ENCODE peak calls at places on chromosomes 7 and 10, in eight cellular contexts. H is heart left ventricle, V is upper lobe of right lung, P is heart right ventricle, O is colonic mucosa, D is tibial nerve, G is AG04450, I is left lung. W is an unnamed sample.

GRCh38 chr10:43209651-43210141 is 57.2 kb downstream of the RASGEF1A start:
- DNase-seq in D (no peak), H (peak; percentile 51), V (peak; percentile 48), P (no peak), I (peak; percentile 34), G (no peak), O (no peak), W (no peak)

GRCh38 chr7:748446-748845 is 21.4 kb upstream of the PRKAR1B start:
- DNase-seq in H (peak; percentile 58), V (peak; percentile 60), P (no peak), G (no peak), D (no peak), O (no peak), I (peak; percentile 67), W (no peak)

GRCh38 chr7:107075863-107076574 is 31.5 kb downstream of the PRKAR2B start:
- DNase-seq in P (no peak), V (no peak), G (no peak), D (no peak), I (no peak), H (no peak), O (no peak), W (no peak)

GRCh38 chr7:46752881-46753366 is 829.0 kb downstream of the TNS3 start:
- DNase-seq in H (no peak), G (no peak), P (no peak), O (no peak), I (no peak), D (no peak), V (no peak), W (no peak)

GRCh38 chr7:42522227-42522991 is 285.4 kb upstream of the GLI3 start:
- DNase-seq in D (peak; percentile 6), V (no peak), H (no peak), O (peak; percentile 24), I (no peak), G (no peak), P (no peak), W (no peak)

GRCh38 chr7:84841809-84842208 is 345.0 kb downstream of the SEMA3D start:
- DNase-seq in V (no peak), P (no peak), H (no peak), I (no peak), D (no peak), O (no peak), G (peak; percentile 11), W (no peak)

GRCh38 chr7:133859871-133860427 is 267.2 kb upstream of the LRGUK start:
- DNase-seq in O (no peak), P (no peak), G (no peak), I (no peak), V (no peak), D (no peak), H (no peak), W (no peak)

GRCh38 chr7:11835260-11835659 is 3.3 kb upstream of the THSD7A start:
- DNase-seq in O (no peak), D (no peak), P (no peak), H (no peak), I (no peak), V (no peak), G (no peak), W (no peak)

GRCh38 chr10:114048472-114048871 is 4.8 kb downstream of the ADRB1 start:
- DNase-seq in G (no peak), D (no peak), V (no peak), I (no peak), O (no peak), P (no peak), H (no peak), W (no peak)
- H3K4me3 ChIP-seq in G (no peak overlapping the region), D (no peak overlapping the region), V (peak overlapping the region; percentile 55), I (peak overlapping the region; percentile 51), O (no peak overlapping the region), P (peak overlapping the region; percentile 59), H (peak overlapping the region; percentile 80), W (no peak overlapping the region)

GRCh38 chr10:100009283-100009792 is 409 bp downstream of the DNMBP start:
- DNase-seq in I (no peak), H (peak; percentile 62), G (no peak), D (peak; percentile 46), V (peak; percentile 65), O (peak; percentile 70), P (peak; percentile 60), W (peak; percentile 74)
- TF ChIP-seq CTCF in I (no peak), H (peak; percentile 51), G (peak; percentile 51), D (no peak), V (peak; percentile 40), O (peak; percentile 18), P (no peak), W (no peak)

DNA sequence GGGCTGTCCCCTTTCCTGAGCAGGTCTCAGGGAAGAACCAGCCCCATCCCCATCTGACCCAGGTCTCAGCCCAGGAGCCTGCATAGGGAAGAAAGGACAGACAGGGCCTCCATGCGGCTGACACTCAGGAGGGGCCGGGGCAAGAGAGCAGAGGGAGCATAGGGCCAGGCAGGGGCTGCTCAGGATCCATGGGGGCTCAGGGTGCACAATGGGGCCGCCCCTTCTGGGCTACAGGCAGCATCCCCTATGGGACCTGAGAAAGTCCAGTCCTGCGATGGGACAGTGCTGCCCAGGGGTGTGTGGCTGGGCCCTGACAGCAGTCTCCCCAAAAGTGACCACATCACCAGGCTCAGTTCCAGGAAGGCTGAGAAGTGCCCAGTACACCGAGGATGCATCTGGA is 32.7 kb upstream of the ZNF735 start:
- DNase-seq in D (no peak), G (no peak), I (no peak), P (no peak), V (no peak), H (peak; percentile 37), O (no peak), W (no peak)
- H3K9me3 ChIP-seq in D (peaks cover 12% of the 10 kb centered on the region), G (peaks cover 26% of the 10 kb centered on the region), I (peaks cover 63% of the 10 kb centered on the region), P (no peaks in the 10 kb centered on the region), V (no peaks in the 10 kb centered on the region), H (no peaks in the 10 kb centered on the region), O (no peaks in the 10 kb centered on the region), W (no peaks in the 10 kb centered on the region)

DNA sequence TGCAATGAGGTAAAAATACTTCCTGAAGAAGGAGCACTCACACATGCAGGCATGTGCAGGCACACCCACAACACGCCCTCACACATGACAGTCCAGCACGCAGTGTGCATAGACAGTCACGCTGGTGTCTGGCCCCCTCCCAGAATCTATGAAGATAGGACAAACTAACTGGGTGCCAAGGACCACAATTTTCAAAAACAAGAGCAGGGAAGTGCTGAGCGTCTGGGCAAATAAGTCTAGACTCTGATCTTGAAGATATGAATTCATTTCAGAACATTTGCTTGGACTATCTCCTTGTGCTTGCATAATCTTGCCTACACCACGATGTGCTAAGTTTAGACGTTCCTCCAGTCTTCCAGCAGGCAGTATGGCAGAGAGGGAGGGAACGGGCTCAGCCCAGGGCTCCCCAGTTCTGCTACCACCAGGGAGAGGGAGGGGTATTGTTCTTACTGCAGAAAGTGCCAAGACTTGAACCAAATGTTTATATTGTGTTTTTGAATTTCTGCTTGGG is 276.5 kb upstream of the KLF6 start:
- DNase-seq in H (peak; percentile 66), V (no peak), I (no peak), D (peak; percentile 62), O (peak; percentile 80), P (no peak), G (no peak), W (peak; percentile 77)
- H3K4me3 ChIP-seq in H (no peak overlapping the region), V (no peak overlapping the region), I (no peak overlapping the region), D (no peak overlapping the region), O (no peak overlapping the region), P (no peak overlapping the region), G (no peak overlapping the region), W (no peak overlapping the region)

DNA sequence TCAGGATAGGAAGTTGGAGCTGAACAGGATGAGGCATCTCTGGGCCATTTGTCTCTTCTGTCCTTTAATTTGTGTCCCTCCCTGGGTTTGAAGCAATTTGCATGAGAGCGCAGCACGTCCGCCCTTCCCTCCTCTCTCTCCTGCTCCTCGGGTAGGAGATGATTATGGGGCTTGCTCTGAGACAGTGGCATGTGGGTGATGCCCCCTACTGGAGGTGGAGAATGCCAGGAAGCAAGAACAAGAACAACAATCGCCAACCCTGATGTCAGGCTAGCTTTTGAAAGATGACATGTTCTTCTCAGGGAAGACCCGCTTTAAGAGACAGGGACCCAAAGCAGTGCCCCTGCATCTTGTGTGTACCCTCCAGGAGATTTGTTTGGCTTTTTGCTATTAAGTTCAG is 63.9 kb upstream of the LOXL4 start:
- DNase-seq in P (no peak), O (no peak), V (no peak), I (no peak), H (no peak), G (no peak), D (no peak), W (no peak)
- TF ChIP-seq CTCF in P (no peak), O (no peak), V (peak; percentile 32), I (peak; percentile 43), H (peak; percentile 28), G (peak; percentile 29), D (no peak), W (no peak)

GRCh38 chr7:157824011-157824818 is 487.4 kb downstream of the DNAJB6 start:
- DNase-seq in V (peak; percentile 51), H (no peak), O (no peak), P (no peak), D (no peak), I (peak; percentile 36), G (no peak), W (no peak)
- H3K9me3 ChIP-seq in V (no peaks in the 10 kb centered on the region), H (no peaks in the 10 kb centered on the region), O (no peaks in the 10 kb centered on the region), P (no peaks in the 10 kb centered on the region), D (peaks cover 15% of the 10 kb centered on the region), I (no peaks in the 10 kb centered on the region), G (peaks cover 72% of the 10 kb centered on the region), W (no peaks in the 10 kb centered on the region)

GRCh38 chr10:21030096-21030495 is 133.0 kb upstream of the NEBL start:
- DNase-seq in O (no peak), H (no peak), D (no peak), V (peak; percentile 66), G (no peak), I (no peak), P (no peak), W (no peak)
- H3K4me3 ChIP-seq in O (no peak overlapping the region), H (no peak overlapping the region), D (no peak overlapping the region), V (no peak overlapping the region), G (no peak overlapping the region), I (no peak overlapping the region), P (no peak overlapping the region), W (no peak overlapping the region)

GRCh38 chr10:55220975-55221374 is 419.9 kb upstream of the PCDH15 start:
- DNase-seq in P (no peak), G (no peak), I (no peak), H (no peak), O (no peak), D (no peak), V (no peak), W (no peak)

GRCh38 chr10:55224007-55224781 is 423.2 kb upstream of the PCDH15 start:
- DNase-seq in G (no peak), H (no peak), V (no peak), I (no peak), P (no peak), D (no peak), O (no peak), W (no peak)

DNA sequence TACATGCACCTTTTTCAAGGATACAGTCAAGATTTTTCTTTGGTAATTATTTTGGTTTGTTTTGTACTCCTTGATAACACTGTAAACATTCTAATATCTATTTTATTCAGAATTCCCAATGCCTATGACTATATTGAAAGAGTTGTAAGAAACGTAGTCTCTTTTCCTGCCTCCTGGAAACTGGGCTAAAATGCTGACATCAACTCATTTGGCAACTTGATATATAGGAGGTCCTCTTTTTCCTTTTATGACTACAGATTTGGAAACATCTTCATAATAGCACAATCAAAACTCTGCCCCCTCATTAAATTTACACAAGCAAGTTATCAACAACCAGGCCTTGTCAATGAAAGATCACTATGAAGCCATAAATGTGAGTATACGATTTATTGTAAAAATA is 422.3 kb upstream of the PCDH15 start:
- DNase-seq in V (no peak), P (no peak), G (no peak), D (no peak), H (no peak), I (no peak), O (no peak), W (no peak)
- TF ChIP-seq CTCF in V (no peak), P (no peak), G (no peak), D (no peak), H (no peak), I (no peak), O (no peak), W (no peak)